ENCODE peak calls at places on chromosomes 16 and 17, in nine cellular contexts. S is WTC11, M is cardiac muscle cell, W is astrocyte of the spinal cord, A is heart right ventricle, G is nephron progenitor cell, X is fibroblast of pulmonary artery, O is omental fat pad, C is HFFc6. K is an unnamed sample.

GRCh38 chr17:43905985-43906852 is 1.1 kb downstream of the MPP2 start:
- DNase-seq in X (peak; percentile 49), C (no peak), W (peak; percentile 47), M (peak; percentile 81), S (peak; percentile 86), G (peak; percentile 75), A (peak; percentile 69), O (peak; percentile 76), K (no peak)

GRCh38 chr16:66298571-66299120 is 67.8 kb upstream of the CDH5 start:
- DNase-seq in X (no peak), O (no peak), S (no peak), A (no peak), G (no peak), C (no peak), W (no peak), M (no peak), K (no peak)

GRCh38 chr17:16911141-16911937 is 60.6 kb downstream of the TNFRSF13B start:
- DNase-seq in S (peak; percentile 10), A (no peak), O (no peak), C (no peak), M (no peak), G (no peak), W (peak; percentile 25), X (peak; percentile 9), K (no peak)

GRCh38 chr16:66849021-66849420 is 4.8 kb downstream of the CA7 start:
- DNase-seq in G (no peak), O (no peak), A (no peak), M (no peak), X (no peak), C (no peak), W (no peak), S (no peak), K (no peak)

GRCh38 chr16:87822571-87822970 is 46.7 kb downstream of the SLC7A5 start:
- DNase-seq in W (no peak), G (peak; percentile 51), M (peak; percentile 74), O (no peak), C (no peak), S (no peak), X (no peak), A (no peak), K (no peak)

GRCh38 chr17:43536236-43537088 is 9.7 kb downstream of the ETV4 start:
- DNase-seq in X (peak; percentile 68), W (peak; percentile 70), O (no peak), S (no peak), M (no peak), A (no peak), G (no peak), C (no peak), K (no peak)

GRCh38 chr17:74558882-74559519 is 8.3 kb downstream of the CD300H start:
- DNase-seq in W (no peak), M (no peak), C (no peak), S (no peak), O (no peak), A (no peak), G (no peak), X (no peak), K (no peak)

GRCh38 chr17:31582151-31582907 is 190.9 kb downstream of the RAB11FIP4 start:
- DNase-seq in G (no peak), M (no peak), X (peak; percentile 54), S (no peak), W (peak; percentile 68), C (no peak), O (no peak), A (peak; percentile 71), K (peak; percentile 77)

GRCh38 chr17:50430731-50431130 is 4.7 kb downstream of the ACSF2 start:
- DNase-seq in W (no peak), O (no peak), A (no peak), S (no peak), G (no peak), X (no peak), M (no peak), C (no peak), K (no peak)

GRCh38 chr16:71894229-71894920 is 956 bp upstream of the IST1 start:
- DNase-seq in G (peak; percentile 50), M (peak; percentile 50), O (peak; percentile 28), A (no peak), C (peak; percentile 52), X (peak; percentile 71), S (peak; percentile 64), W (peak; percentile 70), K (no peak)

GRCh38 chr16:69055003-69055402 is 50.5 kb upstream of the HAS3 start:
- DNase-seq in O (no peak), M (no peak), C (no peak), S (no peak), G (no peak), A (no peak), X (no peak), W (peak; percentile 22), K (no peak)

GRCh38 chr16:87303431-87303930 is 13.7 kb downstream of the C16orf95 start:
- DNase-seq in G (no peak), C (no peak), S (no peak), W (no peak), O (no peak), A (no peak), M (no peak), X (peak; percentile 18), K (no peak)

GRCh38 chr17:19904924-19905323 is 37.2 kb upstream of the ULK2 start:
- DNase-seq in C (no peak), A (peak; percentile 37), G (no peak), W (no peak), M (no peak), X (no peak), S (no peak), O (no peak), K (no peak)

GRCh38 chr17:47707056-47707791 is 13.3 kb downstream of the TBKBP1 start:
- DNase-seq in C (no peak), W (no peak), G (no peak), O (no peak), M (no peak), X (peak; percentile 18), A (no peak), S (no peak), K (no peak)

GRCh38 chr17:74573169-74573568 is 5.9 kb upstream of the CD300H start:
- DNase-seq in O (no peak), M (no peak), G (no peak), X (no peak), S (no peak), A (no peak), C (no peak), W (no peak), K (no peak)

GRCh38 chr16:67917140-67917851 is 14.4 kb downstream of the CTRL start:
- DNase-seq in W (no peak), C (no peak), A (peak; percentile 69), M (no peak), S (no peak), X (no peak), G (no peak), O (no peak), K (no peak)

GRCh38 chr17:58527949-58528348 is 13.5 kb upstream of the MTMR4 start:
- DNase-seq in C (no peak), S (no peak), G (no peak), W (peak; percentile 56), X (peak; percentile 78), O (no peak), A (no peak), M (no peak), K (no peak)

GRCh38 chr16:19105891-19106624 is 7.7 kb upstream of the ITPRIPL2 start:
- DNase-seq in W (no peak), S (no peak), O (no peak), A (no peak), G (no peak), C (no peak), X (no peak), M (no peak), K (no peak)

GRCh38 chr17:72614871-72615626 is 477.4 kb downstream of the SLC39A11 start:
- DNase-seq in A (no peak), M (peak; percentile 15), O (no peak), W (peak; percentile 81), X (peak; percentile 47), S (peak; percentile 29), C (peak; percentile 26), G (peak; percentile 50), K (no peak)
- TF ChIP-seq CTCF in A (no peak), M (no peak), O (no peak), W (no peak), X (no peak), S (no peak), C (no peak), G (no peak), K (no peak)

GRCh38 chr17:80998388-80999223 is 7.0 kb downstream of the CHMP6 start:
- DNase-seq in O (no peak), S (no peak), W (no peak), X (no peak), G (no peak), M (no peak), C (no peak), A (no peak), K (peak; percentile 13)

GRCh38 chr17:80999224-81000088 is 7.8 kb downstream of the CHMP6 start:
- DNase-seq in C (no peak), S (no peak), W (no peak), O (no peak), A (no peak), X (no peak), G (no peak), M (no peak), K (peak; percentile 18)

GRCh38 chr17:80997471-80998387 is 6.1 kb downstream of the CHMP6 start:
- DNase-seq in C (no peak), O (no peak), W (peak; percentile 50), G (no peak), X (no peak), M (no peak), S (no peak), A (no peak), K (no peak)

GRCh38 chr17:80995131-80995530 is 3.5 kb downstream of the CHMP6 start:
- DNase-seq in W (no peak), S (no peak), G (no peak), C (no peak), A (no peak), X (no peak), O (no peak), M (no peak), K (no peak)

GRCh38 chr17:80996422-80997305 is 5.0 kb downstream of the CHMP6 start:
- DNase-seq in W (no peak), M (no peak), X (no peak), A (no peak), O (no peak), S (no peak), C (no peak), G (no peak), K (no peak)
- TF ChIP-seq CTCF in W (no peak), M (no peak), X (no peak), A (no peak), O (no peak), S (no peak), C (no peak), G (no peak), K (no peak)

GRCh38 chr17:2400474-2400866 is 390 bp downstream of the MNT start:
- DNase-seq in O (no peak), C (no peak), M (peak; percentile 83), S (peak; percentile 69), A (peak; percentile 59), X (peak; percentile 40), W (peak; percentile 46), G (peak; percentile 65), K (no peak)
- TF ChIP-seq CTCF in O (no peak), C (no peak), M (no peak), S (no peak), A (no peak), X (no peak), W (no peak), G (no peak), K (no peak)

DNA sequence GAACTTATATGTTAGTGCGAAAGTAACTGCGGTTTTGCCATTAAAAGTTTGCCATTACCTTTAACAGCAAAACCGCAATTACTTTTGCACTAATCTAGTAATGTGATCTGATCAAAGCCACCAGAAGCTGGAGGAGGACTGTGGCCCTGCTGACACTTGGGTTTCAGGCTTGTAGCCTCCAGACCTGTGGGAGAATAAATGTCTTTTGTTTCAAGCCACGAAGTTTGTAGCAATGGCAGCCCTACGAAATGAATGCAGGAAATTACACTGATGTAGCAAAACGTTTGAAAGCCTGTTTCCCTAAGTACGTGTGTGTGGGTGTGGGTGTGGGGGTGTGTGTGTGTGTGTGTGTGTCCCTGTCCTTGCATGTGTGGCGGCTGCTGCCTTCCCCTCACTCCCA is 66.6 kb downstream of the WSB1 start:
- DNase-seq in O (no peak), A (no peak), C (no peak), W (no peak), M (no peak), G (no peak), S (no peak), X (no peak), K (no peak)
- TF ChIP-seq CTCF in O (no peak), A (no peak), C (no peak), W (no peak), M (no peak), G (no peak), S (no peak), X (no peak), K (no peak)